ENCODE peak calls at places on chromosomes 12 and 14, in nine cellular contexts. One of them, this sample, is unnamed.

GRCh38 chr12:47938093-47938492 is 25.3 kb upstream of the TMEM106C start:
- DNase-seq in HL-60: no peak
- DNase-seq in spleen: no peak
- DNase-seq in prostate gland: no peak
- DNase-seq in stomach: no peak
- DNase-seq in Panc1: no peak
- DNase-seq in suprapubic skin: no peak
- DNase-seq in HCT116: no peak
- DNase-seq in sigmoid colon: no peak
- DNase-seq in this sample: no peak

GRCh38 chr12:132238487-132239248 is 90.7 kb downstream of the GALNT9 start:
- DNase-seq in HL-60: no peak
- DNase-seq in spleen: peak; percentile 69
- DNase-seq in stomach: no peak
- DNase-seq in prostate gland: no peak
- DNase-seq in suprapubic skin: no peak
- DNase-seq in Panc1: no peak
- DNase-seq in HCT116: no peak
- DNase-seq in sigmoid colon: no peak
- DNase-seq in this sample: no peak

GRCh38 chr12:122126713-122127597 is 47.1 kb downstream of the IL31 start:
- DNase-seq in HL-60: no peak
- DNase-seq in spleen: peak; percentile 51
- DNase-seq in prostate gland: no peak
- DNase-seq in suprapubic skin: no peak
- DNase-seq in sigmoid colon: no peak
- DNase-seq in Panc1: no peak
- DNase-seq in HCT116: no peak
- DNase-seq in stomach: peak; percentile 40
- DNase-seq in this sample: no peak

GRCh38 chr14:35193161-35193560 is 70.8 kb downstream of the PRORP start:
- DNase-seq in spleen: no peak
- DNase-seq in sigmoid colon: no peak
- DNase-seq in HCT116: no peak
- DNase-seq in prostate gland: no peak
- DNase-seq in suprapubic skin: no peak
- DNase-seq in Panc1: no peak
- DNase-seq in stomach: no peak
- DNase-seq in HL-60: no peak
- DNase-seq in this sample: no peak

GRCh38 chr12:48890657-48891418 is 25.2 kb upstream of the RND1 start:
- DNase-seq in suprapubic skin: peak; percentile 85
- DNase-seq in prostate gland: peak; percentile 65
- DNase-seq in spleen: peak; percentile 90
- DNase-seq in stomach: peak; percentile 89
- DNase-seq in HL-60: peak; percentile 68
- DNase-seq in sigmoid colon: peak; percentile 88
- DNase-seq in Panc1: peak; percentile 35
- DNase-seq in HCT116: peak; percentile 27
- DNase-seq in this sample: peak; percentile 95

GRCh38 chr12:74169607-74170006 is 368.0 kb upstream of the ATXN7L3B start:
- DNase-seq in spleen: no peak
- DNase-seq in HL-60: no peak
- DNase-seq in HCT116: no peak
- DNase-seq in sigmoid colon: no peak
- DNase-seq in stomach: no peak
- DNase-seq in prostate gland: no peak
- DNase-seq in suprapubic skin: no peak
- DNase-seq in Panc1: no peak
- DNase-seq in this sample: no peak

GRCh38 chr14:90419200-90419599 is 22.4 kb downstream of the CALM1 start:
- DNase-seq in prostate gland: peak; percentile 49
- DNase-seq in stomach: peak; percentile 74
- DNase-seq in Panc1: peak; percentile 76
- DNase-seq in sigmoid colon: peak; percentile 93
- DNase-seq in suprapubic skin: no peak
- DNase-seq in HL-60: no peak
- DNase-seq in HCT116: peak; percentile 47
- DNase-seq in spleen: no peak
- DNase-seq in this sample: peak; percentile 70

GRCh38 chr14:74459289-74459946 is 33.4 kb upstream of the SYNDIG1L start:
- DNase-seq in sigmoid colon: no peak
- DNase-seq in suprapubic skin: no peak
- DNase-seq in Panc1: no peak
- DNase-seq in HL-60: peak; percentile 9
- DNase-seq in stomach: no peak
- DNase-seq in prostate gland: no peak
- DNase-seq in spleen: no peak
- DNase-seq in HCT116: no peak
- DNase-seq in this sample: no peak

GRCh38 chr14:102225386-102225785 is 79.6 kb downstream of the MOK start:
- DNase-seq in HCT116: no peak
- DNase-seq in HL-60: no peak
- DNase-seq in prostate gland: no peak
- DNase-seq in suprapubic skin: no peak
- DNase-seq in sigmoid colon: no peak
- DNase-seq in Panc1: no peak
- DNase-seq in stomach: no peak
- DNase-seq in spleen: no peak
- DNase-seq in this sample: no peak

GRCh38 chr12:62919827-62920226 is 15.1 kb downstream of the PPM1H start:
- DNase-seq in suprapubic skin: no peak
- DNase-seq in stomach: peak; percentile 35
- DNase-seq in prostate gland: no peak
- DNase-seq in spleen: no peak
- DNase-seq in HL-60: no peak
- DNase-seq in Panc1: no peak
- DNase-seq in sigmoid colon: no peak
- DNase-seq in HCT116: no peak
- DNase-seq in this sample: no peak

GRCh38 chr12:67650127-67650495 is 1.6 kb downstream of the DYRK2 start:
- DNase-seq in stomach: no peak
- DNase-seq in prostate gland: peak; percentile 46
- DNase-seq in sigmoid colon: no peak
- DNase-seq in spleen: peak; percentile 80
- DNase-seq in suprapubic skin: no peak
- DNase-seq in HL-60: no peak
- DNase-seq in Panc1: no peak
- DNase-seq in HCT116: no peak
- DNase-seq in this sample: no peak

GRCh38 chr14:74204481-74204880 is 34.8 kb upstream of the VSX2 start:
- DNase-seq in sigmoid colon: no peak
- DNase-seq in HL-60: no peak
- DNase-seq in suprapubic skin: no peak
- DNase-seq in spleen: no peak
- DNase-seq in prostate gland: no peak
- DNase-seq in stomach: no peak
- DNase-seq in Panc1: no peak
- DNase-seq in HCT116: no peak
- DNase-seq in this sample: no peak

GRCh38 chr12:108826115-108826806 is 31.1 kb downstream of the SSH1 start:
- DNase-seq in Panc1: no peak
- DNase-seq in spleen: peak; percentile 82
- DNase-seq in sigmoid colon: peak; percentile 88
- DNase-seq in HL-60: peak; percentile 17
- DNase-seq in stomach: no peak
- DNase-seq in prostate gland: no peak
- DNase-seq in suprapubic skin: no peak
- DNase-seq in HCT116: no peak
- DNase-seq in this sample: no peak

GRCh38 chr14:99568567-99569560 is 35.1 kb downstream of the CCDC85C start:
- DNase-seq in prostate gland: peak; percentile 65
- DNase-seq in sigmoid colon: peak; percentile 84
- DNase-seq in HL-60: no peak
- DNase-seq in HCT116: no peak
- DNase-seq in spleen: no peak
- DNase-seq in stomach: peak; percentile 40
- DNase-seq in suprapubic skin: no peak
- DNase-seq in Panc1: no peak
- DNase-seq in this sample: no peak

GRCh38 chr14:104634031-104634760 is 29.6 kb upstream of the TMEM179 start:
- DNase-seq in stomach: no peak
- DNase-seq in HCT116: no peak
- DNase-seq in HL-60: no peak
- DNase-seq in Panc1: no peak
- DNase-seq in prostate gland: no peak
- DNase-seq in suprapubic skin: no peak
- DNase-seq in sigmoid colon: peak; percentile 53
- DNase-seq in spleen: peak; percentile 69
- DNase-seq in this sample: no peak

GRCh38 chr12:34396861-34397590 is 374.7 kb downstream of the ALG10 start:
- DNase-seq in HCT116: no peak
- DNase-seq in prostate gland: peak; percentile 2
- DNase-seq in sigmoid colon: peak; percentile 39
- DNase-seq in stomach: peak; percentile 5
- DNase-seq in Panc1: no peak
- DNase-seq in HL-60: no peak
- DNase-seq in spleen: peak; percentile 41
- DNase-seq in suprapubic skin: peak; percentile 69
- DNase-seq in this sample: peak; percentile 15

GRCh38 chr12:124424516-124424905 is 129.6 kb downstream of the RFLNA start:
- DNase-seq in Panc1: no peak
- DNase-seq in stomach: no peak
- DNase-seq in spleen: no peak
- DNase-seq in suprapubic skin: no peak
- DNase-seq in HCT116: no peak
- DNase-seq in prostate gland: no peak
- DNase-seq in sigmoid colon: no peak
- DNase-seq in HL-60: no peak
- DNase-seq in this sample: no peak
- TF ChIP-seq POLR2AphosphoS5 in Panc1: no peak
- TF ChIP-seq POLR2AphosphoS5 in stomach: no peak
- TF ChIP-seq POLR2AphosphoS5 in spleen: no peak
- TF ChIP-seq POLR2AphosphoS5 in suprapubic skin: no peak
- TF ChIP-seq POLR2AphosphoS5 in HCT116: no peak
- TF ChIP-seq POLR2AphosphoS5 in prostate gland: no peak
- TF ChIP-seq POLR2AphosphoS5 in sigmoid colon: no peak
- TF ChIP-seq POLR2AphosphoS5 in HL-60: no peak
- TF ChIP-seq POLR2AphosphoS5 in this sample: no peak

GRCh38 chr14:61644185-61644584 is 51.1 kb upstream of the HIF1A start:
- DNase-seq in stomach: no peak
- DNase-seq in HL-60: no peak
- DNase-seq in HCT116: no peak
- DNase-seq in prostate gland: no peak
- DNase-seq in suprapubic skin: no peak
- DNase-seq in spleen: no peak
- DNase-seq in Panc1: no peak
- DNase-seq in sigmoid colon: no peak
- DNase-seq in this sample: no peak

GRCh38 chr14:61640158-61640833 is 55.0 kb upstream of the HIF1A start:
- DNase-seq in suprapubic skin: no peak
- DNase-seq in stomach: no peak
- DNase-seq in prostate gland: no peak
- DNase-seq in Panc1: no peak
- DNase-seq in spleen: no peak
- DNase-seq in HL-60: no peak
- DNase-seq in HCT116: no peak
- DNase-seq in sigmoid colon: no peak
- DNase-seq in this sample: peak; percentile 6

GRCh38 chr14:61640834-61641170 is 54.5 kb upstream of the HIF1A start:
- DNase-seq in HCT116: no peak
- DNase-seq in spleen: no peak
- DNase-seq in suprapubic skin: no peak
- DNase-seq in prostate gland: no peak
- DNase-seq in Panc1: no peak
- DNase-seq in sigmoid colon: no peak
- DNase-seq in stomach: no peak
- DNase-seq in HL-60: no peak
- DNase-seq in this sample: no peak

GRCh38 chr14:61643546-61643945 is 51.8 kb upstream of the HIF1A start:
- DNase-seq in Panc1: no peak
- DNase-seq in HL-60: no peak
- DNase-seq in prostate gland: no peak
- DNase-seq in sigmoid colon: no peak
- DNase-seq in stomach: no peak
- DNase-seq in spleen: no peak
- DNase-seq in HCT116: no peak
- DNase-seq in suprapubic skin: no peak
- DNase-seq in this sample: no peak

DNA sequence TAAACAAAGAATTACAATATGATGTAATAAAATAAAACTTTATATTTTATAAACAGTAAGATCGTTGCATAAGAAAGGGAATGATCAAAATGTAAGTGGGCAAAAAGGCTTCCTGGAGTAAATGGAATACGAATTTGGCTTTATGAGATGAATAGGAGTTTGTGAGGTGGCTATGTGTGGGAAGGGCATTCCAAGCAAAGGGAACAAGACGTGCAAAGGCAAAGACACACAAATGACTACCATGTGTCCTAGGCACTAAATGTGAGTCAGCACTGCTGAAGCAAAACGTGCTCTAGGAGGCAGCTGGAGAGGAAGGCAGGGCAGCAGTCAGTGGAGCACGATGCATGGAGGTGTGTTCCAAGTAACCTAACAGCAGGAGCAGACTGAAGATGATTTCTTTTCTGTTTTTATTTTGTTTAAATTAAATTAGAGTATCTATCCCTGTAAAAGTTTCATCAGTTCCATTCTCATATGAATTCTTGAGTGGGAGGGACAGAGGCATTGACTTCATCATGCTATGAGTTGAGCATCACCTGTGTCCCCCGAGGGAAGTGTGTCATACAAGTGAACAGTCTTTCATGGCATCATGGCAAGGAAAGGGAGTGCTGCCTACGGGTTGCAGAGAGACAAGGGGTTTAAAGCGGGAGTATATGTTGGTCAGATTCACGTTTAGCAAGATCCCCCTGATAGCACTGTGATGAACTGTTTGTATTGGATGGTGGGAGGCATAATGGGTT is 52.9 kb upstream of the HIF1A start:
- DNase-seq in spleen: no peak
- DNase-seq in Panc1: no peak
- DNase-seq in sigmoid colon: no peak
- DNase-seq in HL-60: no peak
- DNase-seq in stomach: no peak
- DNase-seq in suprapubic skin: no peak
- DNase-seq in HCT116: no peak
- DNase-seq in prostate gland: no peak
- DNase-seq in this sample: no peak
- H3K27ac ChIP-seq in spleen: no peak overlapping the region
- H3K27ac ChIP-seq in Panc1: no peak overlapping the region
- H3K27ac ChIP-seq in sigmoid colon: no peak overlapping the region
- H3K27ac ChIP-seq in HL-60: no peak overlapping the region
- H3K27ac ChIP-seq in stomach: no peak overlapping the region
- H3K27ac ChIP-seq in suprapubic skin: no peak overlapping the region
- H3K27ac ChIP-seq in HCT116: no peak overlapping the region
- H3K27ac ChIP-seq in prostate gland: no peak overlapping the region
- H3K27ac ChIP-seq in this sample: no peak overlapping the region

GRCh38 chr12:105100998-105101397 is 6.5 kb upstream of the WASHC4 start:
- DNase-seq in Panc1: no peak
- DNase-seq in spleen: no peak
- DNase-seq in HL-60: no peak
- DNase-seq in prostate gland: no peak
- DNase-seq in HCT116: no peak
- DNase-seq in suprapubic skin: no peak
- DNase-seq in sigmoid colon: no peak
- DNase-seq in stomach: no peak
- DNase-seq in this sample: no peak
- TF ChIP-seq CTCF in Panc1: peak; percentile 27
- TF ChIP-seq CTCF in spleen: no peak
- TF ChIP-seq CTCF in HL-60: no peak
- TF ChIP-seq CTCF in prostate gland: no peak
- TF ChIP-seq CTCF in HCT116: no peak
- TF ChIP-seq CTCF in suprapubic skin: no peak
- TF ChIP-seq CTCF in sigmoid colon: no peak
- TF ChIP-seq CTCF in stomach: no peak
- TF ChIP-seq CTCF in this sample: no peak

GRCh38 chr14:22399776-22400175 is 189.2 kb downstream of the DAD1 start:
- DNase-seq in suprapubic skin: no peak
- DNase-seq in HL-60: no peak
- DNase-seq in stomach: no peak
- DNase-seq in Panc1: no peak
- DNase-seq in HCT116: no peak
- DNase-seq in spleen: no peak
- DNase-seq in sigmoid colon: no peak
- DNase-seq in prostate gland: no peak
- DNase-seq in this sample: no peak
- TF ChIP-seq POLR2AphosphoS5 in suprapubic skin: no peak
- TF ChIP-seq POLR2AphosphoS5 in HL-60: no peak
- TF ChIP-seq POLR2AphosphoS5 in stomach: no peak
- TF ChIP-seq POLR2AphosphoS5 in Panc1: no peak
- TF ChIP-seq POLR2AphosphoS5 in HCT116: no peak
- TF ChIP-seq POLR2AphosphoS5 in spleen: no peak
- TF ChIP-seq POLR2AphosphoS5 in sigmoid colon: no peak
- TF ChIP-seq POLR2AphosphoS5 in prostate gland: no peak
- TF ChIP-seq POLR2AphosphoS5 in this sample: no peak

This sample was measured in upper lobe of left lung.